ENCODE peak calls at places on chromosomes 16 and 17, in nine cellular contexts. K is IMR-90; M is activated T-helper 1 cell treated with Interleukin-2 at 50 U/mL for 16 hours; Z is RPMI7951; A is stimulated activated CD8-positive, alpha-beta memory T cell treated with anti-CD3 and anti-CD28 coated beads, Interleukin-7, amount 100 ng/mL, for 1 hour; R is activated CD4-positive, alpha-beta memory T cell treated with anti-CD3 and anti-CD28 coated beads, Interleukin-2, amount 10 ng/mL, durations not matched to agents 7 days and 5 days; I is Calu3; N is body of pancreas; P is HFFc6. T is an unnamed sample.

GRCh38 chr17:31877341-31877740 is 18.3 kb upstream of the COPRS start:
- DNase-seq in P (no peak), K (no peak), Z (no peak), M (no peak), I (no peak), A (no peak), R (no peak), N (no peak), T (no peak)

GRCh38 chr17:15181333-15181732 is 83.8 kb downstream of the PMP22 start:
- DNase-seq in M (no peak), I (no peak), N (no peak), A (no peak), P (no peak), R (no peak), Z (no peak), K (no peak), T (no peak)

GRCh38 chr16:74186589-74186988 is 110.0 kb upstream of the PSMD7 start:
- DNase-seq in Z (peak; percentile 29), P (no peak), K (peak; percentile 48), R (no peak), N (no peak), M (no peak), A (no peak), I (no peak), T (no peak)

GRCh38 chr17:82056729-82057621 is 5.3 kb downstream of the GPS1 start:
- DNase-seq in P (no peak), Z (no peak), K (no peak), R (no peak), A (no peak), I (no peak), M (no peak), N (no peak), T (no peak)

GRCh38 chr16:16120382-16121184 is 102.7 kb downstream of the ABCC6 start:
- DNase-seq in Z (no peak), N (peak; percentile 28), M (no peak), A (no peak), P (no peak), I (no peak), R (no peak), K (peak; percentile 22), T (no peak)

GRCh38 chr16:66515543-66516171 is 34.3 kb downstream of the TK2 start:
- DNase-seq in R (peak; percentile 64), I (peak; percentile 62), M (no peak), N (no peak), Z (peak; percentile 88), A (no peak), K (peak; percentile 37), P (peak; percentile 76), T (no peak)

GRCh38 chr16:30063278-30063892 is 2.2 kb upstream of the ALDOA start:
- DNase-seq in R (no peak), P (no peak), Z (no peak), I (no peak), A (no peak), M (no peak), K (no peak), N (no peak), T (no peak)

GRCh38 chr17:68461122-68461539 is 3.8 kb upstream of the WIPI1 start:
- DNase-seq in K (no peak), N (no peak), M (no peak), P (no peak), R (no peak), A (no peak), I (no peak), Z (no peak), T (no peak)

GRCh38 chr17:72578817-72579470 is 458.1 kb downstream of the SOX9 start:
- DNase-seq in M (no peak), I (no peak), Z (no peak), A (no peak), P (no peak), R (no peak), K (no peak), N (no peak), T (no peak)

GRCh38 chr17:40072481-40073346 is 9.9 kb downstream of the THRA start:
- DNase-seq in K (no peak), P (no peak), N (peak; percentile 67), A (no peak), I (peak; percentile 81), R (no peak), Z (no peak), M (no peak), T (no peak)

GRCh38 chr16:10736926-10737625 is 6.6 kb upstream of the NUBP1 start:
- DNase-seq in M (peak; percentile 46), P (peak; percentile 42), N (peak; percentile 71), I (peak; percentile 79), A (peak; percentile 48), R (peak; percentile 78), Z (peak; percentile 64), K (peak; percentile 61), T (peak; percentile 80)

GRCh38 chr17:39979865-39980401 is 674 bp upstream of the PSMD3 start:
- DNase-seq in I (peak; percentile 99), N (peak; percentile 26), A (no peak), Z (peak; percentile 40), K (peak; percentile 19), M (no peak), P (peak; percentile 24), R (no peak), T (no peak)

GRCh38 chr17:31390426-31390747 is 1.1 kb upstream of the RAB11FIP4 start:
- DNase-seq in N (no peak), M (no peak), A (no peak), K (no peak), P (no peak), I (no peak), Z (no peak), R (no peak), T (no peak)

GRCh38 chr17:3471599-3471998 is at the start of gene SPATA22:
- DNase-seq in I (no peak), A (no peak), R (no peak), N (no peak), Z (no peak), M (no peak), K (no peak), P (no peak), T (no peak)

GRCh38 chr16:49283376-49284049 is 1.9 kb upstream of the CBLN1 start:
- DNase-seq in I (no peak), K (no peak), M (no peak), R (no peak), Z (no peak), P (no peak), N (no peak), A (no peak), T (no peak)

GRCh38 chr16:10827691-10828341 is 9.2 kb upstream of the TVP23A start:
- DNase-seq in P (peak; percentile 73), M (no peak), A (no peak), R (no peak), I (no peak), N (peak; percentile 85), K (peak; percentile 86), Z (peak; percentile 91), T (no peak)

GRCh38 chr17:9670596-9670995 is 25.3 kb downstream of the USP43 start:
- DNase-seq in N (no peak), Z (peak; percentile 53), M (no peak), A (no peak), K (no peak), P (no peak), I (no peak), R (no peak), T (no peak)

GRCh38 chr17:17527534-17527933 is 31.3 kb upstream of the RASD1 start:
- DNase-seq in K (no peak), A (no peak), N (no peak), I (no peak), Z (no peak), P (no peak), M (no peak), R (no peak), T (no peak)

GRCh38 chr16:31868701-31869167 is 4.9 kb upstream of the ZNF267 start:
- DNase-seq in I (peak; percentile 86), R (peak; percentile 84), M (peak; percentile 58), Z (peak; percentile 63), N (peak; percentile 92), P (peak; percentile 71), K (peak; percentile 72), A (peak; percentile 80), T (peak; percentile 74)

GRCh38 chr16:89823087-89823823 is 5.0 kb upstream of the SPIRE2 start:
- DNase-seq in R (no peak), N (no peak), A (no peak), P (no peak), Z (no peak), K (no peak), M (no peak), I (no peak), T (no peak)

GRCh38 chr16:72818286-72818845 is 229.6 kb downstream of the ZFHX3 start:
- DNase-seq in A (no peak), N (no peak), P (no peak), M (no peak), K (no peak), Z (no peak), R (no peak), I (no peak), T (no peak)

GRCh38 chr17:16243811-16244567 is 27.0 kb downstream of the PIGL start:
- DNase-seq in Z (no peak), I (no peak), P (no peak), R (peak; percentile 23), N (no peak), M (no peak), K (peak; percentile 8), A (no peak), T (no peak)

GRCh38 chr17:81942167-81942553 is 4.9 kb downstream of the MYADML2 start:
- DNase-seq in N (no peak), M (no peak), I (no peak), K (no peak), R (no peak), A (no peak), Z (no peak), P (no peak), T (no peak)